ENCODE peak calls at places on chromosome X, in nine cellular contexts. W, G, B, O, U, J, M, F and K are unnamed samples.
A peak's percentile ranks its signal among the peaks of the same experiment; 100 is the strongest.

GRCh38 chrX:77451041-77451440 is 3.9 kb downstream of the FGF16 start:
- DNase-seq in W (no peak), J (no peak), O (no peak), G (no peak), M (no peak), U (peak; percentile 58), B (no peak), F (no peak), K (no peak)

GRCh38 chrX:76148011-76148665 is 24.7 kb upstream of the PBDC1 start:
- DNase-seq in W (no peak), B (peak; percentile 2), M (no peak), U (peak; percentile 38), F (no peak), J (no peak), G (no peak), O (peak; percentile 15), K (no peak)

GRCh38 chrX:40207626-40208025 is 109.9 kb upstream of the BCOR start:
- DNase-seq in J (no peak), M (no peak), B (peak; percentile 14), U (peak; percentile 37), F (no peak), W (no peak), G (no peak), O (no peak), K (no peak)

GRCh38 chrX:69133561-69134542 is 31.4 kb downstream of the PJA1 start:
- DNase-seq in U (peak; percentile 67), M (no peak), J (no peak), O (no peak), G (no peak), F (no peak), W (no peak), B (no peak), K (no peak)

GRCh38 chrX:115337735-115338134 is 48.2 kb downstream of the LUZP4 start:
- DNase-seq in B (no peak), U (peak; percentile 19), O (no peak), W (no peak), F (no peak), J (no peak), M (no peak), G (no peak), K (no peak)

GRCh38 chrX:4550018-4550417 is 836.6 kb upstream of the PRKX start:
- DNase-seq in G (no peak), O (no peak), J (no peak), M (no peak), F (no peak), W (no peak), B (peak; percentile 3), U (no peak), K (no peak)

GRCh38 chrX:17692709-17693346 is 44.5 kb upstream of the SCML1 start:
- DNase-seq in O (no peak), W (no peak), J (no peak), B (no peak), F (no peak), U (peak; percentile 75), G (no peak), M (no peak), K (no peak)

GRCh38 chrX:53379747-53380146 is 42.7 kb downstream of the SMC1A start:
- DNase-seq in F (no peak), M (no peak), U (no peak), B (no peak), J (no peak), G (no peak), W (no peak), O (no peak), K (no peak)

GRCh38 chrX:18288716-18289115 is 65.8 kb downstream of the SCML2 start:
- DNase-seq in O (no peak), J (no peak), W (no peak), F (no peak), G (no peak), M (no peak), B (no peak), U (no peak), K (no peak)

GRCh38 chrX:150377010-150377409 is 13.9 kb downstream of the MAMLD1 start:
- DNase-seq in J (no peak), F (no peak), U (no peak), G (no peak), W (no peak), O (no peak), M (no peak), B (no peak), K (no peak)

GRCh38 chrX:115889121-115889890 is 281.2 kb upstream of the AGTR2 start:
- DNase-seq in F (no peak), B (no peak), U (no peak), M (no peak), J (no peak), O (no peak), W (no peak), G (peak; percentile 89), K (no peak)

GRCh38 chrX:50903387-50904027 is 7.0 kb upstream of the BMP15 start:
- DNase-seq in M (no peak), O (peak; percentile 0), F (peak; percentile 1), B (no peak), W (peak; percentile 2), G (no peak), U (peak; percentile 7), J (no peak), K (no peak)

GRCh38 chrX:38612281-38612680 is 50.9 kb downstream of the TSPAN7 start:
- DNase-seq in J (no peak), O (no peak), F (no peak), W (no peak), U (no peak), M (no peak), B (no peak), G (no peak), K (no peak)

GRCh38 chrX:42274151-42274550 is 350.8 kb upstream of the CASK start:
- DNase-seq in M (no peak), F (no peak), B (no peak), G (no peak), W (no peak), U (no peak), J (no peak), O (no peak), K (no peak)

GRCh38 chrX:63750846-63751245 is 34.2 kb downstream of the ARHGEF9 start:
- DNase-seq in G (no peak), B (no peak), J (no peak), O (no peak), U (no peak), W (no peak), M (no peak), F (no peak), K (no peak)

GRCh38 chrX:19698125-19698524 is 182.8 kb upstream of the MAP3K15 start:
- DNase-seq in F (no peak), B (no peak), G (no peak), U (peak; percentile 47), O (no peak), W (no peak), M (no peak), J (peak; percentile 52), K (no peak)

GRCh38 chrX:129347291-129347690 is 176.0 kb downstream of the SMARCA1 start:
- DNase-seq in M (no peak), U (no peak), G (no peak), B (no peak), O (no peak), F (no peak), W (no peak), J (no peak), K (no peak)

GRCh38 chrX:29662101-29662500 is 553.3 kb upstream of the MAGEB2 start:
- DNase-seq in M (no peak), J (no peak), W (no peak), B (no peak), U (peak; percentile 51), G (no peak), F (peak; percentile 40), O (no peak), K (no peak)

GRCh38 chrX:151981129-151981528 is 6.7 kb upstream of the GABRE start:
- DNase-seq in O (no peak), M (no peak), F (no peak), J (no peak), G (no peak), W (no peak), U (peak; percentile 75), B (no peak), K (no peak)

GRCh38 chrX:130771230-130771629 is 131.8 kb downstream of the ENOX2 start:
- DNase-seq in U (peak; percentile 23), G (no peak), O (no peak), W (no peak), F (no peak), J (no peak), M (no peak), B (no peak), K (no peak)

GRCh38 chrX:101550362-101550761 is at the start of gene ARMCX1:
- DNase-seq in M (peak; percentile 85), U (peak; percentile 79), O (peak; percentile 21), G (no peak), J (peak; percentile 84), W (peak; percentile 72), F (peak; percentile 28), B (peak; percentile 4), K (peak; percentile 24)

GRCh38 chrX:135327299-135327698 is 18.0 kb downstream of the ETDC start:
- DNase-seq in W (no peak), J (no peak), M (no peak), O (no peak), B (no peak), U (peak; percentile 71), G (no peak), F (peak; percentile 73), K (no peak)

GRCh38 chrX:103941201-103941975 is 21.0 kb upstream of the TMSB15B start:
- DNase-seq in U (peak; percentile 36), G (no peak), M (no peak), J (no peak), W (peak; percentile 22), O (peak; percentile 4), F (no peak), B (peak; percentile 8), K (no peak)

GRCh38 chrX:101803451-101803850 is 128.4 kb downstream of the ZMAT1 start:
- DNase-seq in M (no peak), J (no peak), F (no peak), W (no peak), U (peak; percentile 4), B (no peak), O (no peak), G (no peak), K (no peak)

GRCh38 chrX:151871244-151871643 is 41.4 kb upstream of the MAGEA4 start:
- DNase-seq in W (no peak), O (no peak), G (no peak), M (no peak), U (peak; percentile 89), B (no peak), F (peak; percentile 80), J (no peak), K (no peak)

GRCh38 chrX:154459843-154460242 is 1.8 kb downstream of the PLXNA3 start:
- DNase-seq in M (no peak), B (no peak), O (no peak), U (no peak), J (no peak), W (no peak), G (no peak), F (no peak), K (no peak)

GRCh38 chrX:53483838-53484420 is 49.8 kb upstream of the HSD17B10 start:
- DNase-seq in B (no peak), F (no peak), M (no peak), W (no peak), J (no peak), U (peak; percentile 16), G (no peak), O (no peak), K (no peak)

GRCh38 chrX:136646602-136647239 is 1.2 kb upstream of the CD40LG start:
- DNase-seq in O (no peak), G (no peak), J (no peak), U (no peak), F (no peak), W (no peak), B (peak; percentile 68), M (no peak), K (no peak)

GRCh38 chrX:38879631-38880220 is 78.5 kb downstream of the MID1IP1 start:
- DNase-seq in O (peak; percentile 53), F (no peak), J (peak; percentile 61), M (no peak), U (no peak), W (peak; percentile 51), G (no peak), B (no peak), K (peak; percentile 54)

GRCh38 chrX:54171527-54171926 is 11.5 kb downstream of the FAM120C start:
- DNase-seq in G (no peak), U (peak; percentile 20), J (no peak), M (no peak), F (no peak), B (no peak), W (no peak), O (no peak), K (no peak)

GRCh38 chrX:129593137-129593536 is 53.1 kb downstream of the OCRL start:
- DNase-seq in J (no peak), U (peak; percentile 25), O (peak; percentile 0), M (no peak), G (no peak), B (no peak), F (no peak), W (no peak), K (no peak)